ENCODE peak calls at places on chromosomes 5 and 9, in ten cellular contexts. S, I, C, R, F, J, M, K, L and W are unnamed samples.

GRCh38 chr5:33049845-33050244 is 338.7 kb downstream of the NPR3 start:
- DNase-seq in S (no peak), I (peak; percentile 94), C (no peak), R (peak; percentile 10), F (no peak), J (peak; percentile 75), M (no peak), K (no peak), L (no peak), W (no peak)

GRCh38 chr5:159412284-159413046 is 82.2 kb upstream of the IL12B start:
- DNase-seq in S (peak; percentile 62), I (peak; percentile 73), C (peak; percentile 34), R (no peak), F (peak; percentile 86), J (no peak), M (no peak), K (peak; percentile 5), L (no peak), W (no peak)

GRCh38 chr9:132409828-132410528 is at the start of gene CFAP77:
- DNase-seq in S (no peak), I (peak; percentile 15), C (no peak), R (peak; percentile 72), F (peak; percentile 31), J (peak; percentile 6), M (peak; percentile 74), K (no peak), L (no peak), W (no peak)

GRCh38 chr9:70073193-70073592 is 29.5 kb downstream of the MAMDC2 start:
- DNase-seq in S (no peak), I (no peak), C (no peak), R (no peak), F (no peak), J (peak; percentile 55), M (no peak), K (no peak), L (no peak), W (no peak)

GRCh38 chr5:134536876-134537275 is 11.4 kb downstream of the JADE2 start:
- DNase-seq in S (no peak), I (no peak), C (no peak), R (no peak), F (no peak), J (no peak), M (no peak), K (no peak), L (no peak), W (no peak)

GRCh38 chr9:4148215-4148561 is 151.7 kb downstream of the GLIS3 start:
- DNase-seq in S (no peak), I (no peak), C (no peak), R (no peak), F (no peak), J (no peak), M (no peak), K (no peak), L (no peak), W (no peak)

GRCh38 chr5:134468921-134469400 is 56.5 kb upstream of the JADE2 start:
- DNase-seq in S (no peak), I (peak; percentile 27), C (no peak), R (no peak), F (no peak), J (no peak), M (no peak), K (no peak), L (no peak), W (no peak)

GRCh38 chr5:132487095-132487428 is 3.5 kb downstream of the IRF1 start:
- DNase-seq in S (no peak), I (no peak), C (no peak), R (no peak), F (no peak), J (no peak), M (no peak), K (no peak), L (peak; percentile 46), W (no peak)

GRCh38 chr9:78685471-78685870 is 388.5 kb downstream of the PSAT1 start:
- DNase-seq in S (no peak), I (no peak), C (no peak), R (no peak), F (no peak), J (no peak), M (no peak), K (peak; percentile 2), L (no peak), W (no peak)

GRCh38 chr9:107000218-107000617 is 137.3 kb downstream of the ZNF462 start:
- DNase-seq in S (no peak), I (no peak), C (no peak), R (no peak), F (no peak), J (no peak), M (no peak), K (no peak), L (no peak), W (no peak)

GRCh38 chr9:117963493-117963892 is 259.3 kb downstream of the TLR4 start:
- DNase-seq in S (no peak), I (no peak), C (no peak), R (no peak), F (no peak), J (no peak), M (no peak), K (no peak), L (no peak), W (no peak)

GRCh38 chr9:132630811-132631210 is 39.0 kb downstream of the DDX31 start:
- DNase-seq in S (no peak), I (peak; percentile 58), C (no peak), R (no peak), F (no peak), J (no peak), M (no peak), K (no peak), L (no peak), W (no peak)

GRCh38 chr9:13568446-13568845 is 289.0 kb upstream of the MPDZ start:
- DNase-seq in S (no peak), I (no peak), C (no peak), R (no peak), F (no peak), J (no peak), M (no peak), K (peak; percentile 83), L (no peak), W (peak; percentile 81)

GRCh38 chr5:90037646-90038045 is 371.9 kb downstream of the CETN3 start:
- DNase-seq in S (no peak), I (no peak), C (no peak), R (no peak), F (no peak), J (peak; percentile 89), M (no peak), K (no peak), L (no peak), W (no peak)

GRCh38 chr9:124468061-124468740 is 17.9 kb downstream of the ADGRD2 start:
- DNase-seq in S (no peak), I (no peak), C (no peak), R (peak; percentile 10), F (no peak), J (no peak), M (no peak), K (no peak), L (no peak), W (no peak)

GRCh38 chr5:172450861-172451695 is 3.2 kb downstream of the SH3PXD2B start:
- DNase-seq in S (no peak), I (peak; percentile 76), C (no peak), R (no peak), F (peak; percentile 66), J (no peak), M (peak; percentile 72), K (peak; percentile 62), L (no peak), W (no peak)

GRCh38 chr9:106846847-106847246 is 16.1 kb upstream of the ZNF462 start:
- DNase-seq in S (no peak), I (peak; percentile 80), C (no peak), R (no peak), F (no peak), J (no peak), M (no peak), K (no peak), L (no peak), W (no peak)

GRCh38 chr5:171700331-171700935 is 85.2 kb upstream of the SMIM23 start:
- DNase-seq in S (no peak), I (no peak), C (no peak), R (no peak), F (no peak), J (no peak), M (no peak), K (no peak), L (no peak), W (no peak)

GRCh38 chr5:76867827-76868693 is 18.2 kb downstream of the S100Z start:
- DNase-seq in S (peak; percentile 39), I (peak; percentile 74), C (peak; percentile 52), R (peak; percentile 63), F (peak; percentile 83), J (peak; percentile 42), M (peak; percentile 68), K (peak; percentile 75), L (peak; percentile 65), W (peak; percentile 67)

GRCh38 chr5:14156611-14157493 is 13.7 kb downstream of the TRIO start:
- DNase-seq in S (peak; percentile 67), I (peak; percentile 93), C (no peak), R (no peak), F (no peak), J (peak; percentile 97), M (peak; percentile 67), K (no peak), L (no peak), W (no peak)

GRCh38 chr5:5615569-5615968 is 193.1 kb downstream of the ICE1 start:
- DNase-seq in S (no peak), I (no peak), C (no peak), R (no peak), F (no peak), J (no peak), M (no peak), K (no peak), L (no peak), W (no peak)

GRCh38 chr5:153629027-153629426 is 138.6 kb downstream of the GRIA1 start:
- DNase-seq in S (no peak), I (peak; percentile 96), C (no peak), R (peak; percentile 39), F (no peak), J (peak; percentile 90), M (no peak), K (peak; percentile 34), L (no peak), W (peak; percentile 57)

GRCh38 chr9:129640086-129640870 is 1.7 kb downstream of the ASB6 start:
- DNase-seq in S (no peak), I (peak; percentile 39), C (no peak), R (no peak), F (no peak), J (no peak), M (no peak), K (no peak), L (no peak), W (peak; percentile 86)

GRCh38 chr9:108271646-108272349 is 584.0 kb downstream of the ACTL7B start:
- DNase-seq in S (no peak), I (peak; percentile 52), C (no peak), R (no peak), F (no peak), J (peak; percentile 42), M (peak; percentile 46), K (no peak), L (no peak), W (no peak)

GRCh38 chr9:84671651-84672467 is 2.3 kb downstream of the NTRK2 start:
- DNase-seq in S (no peak), I (no peak), C (no peak), R (no peak), F (no peak), J (no peak), M (no peak), K (peak; percentile 57), L (no peak), W (peak; percentile 56)

GRCh38 chr5:1110260-1110929 is 1.5 kb downstream of the SLC12A7 start:
- DNase-seq in S (no peak), I (no peak), C (no peak), R (peak; percentile 71), F (no peak), J (no peak), M (no peak), K (no peak), L (no peak), W (no peak)

GRCh38 chr5:125455041-125455440 is 708.6 kb upstream of the ZNF608 start:
- DNase-seq in S (no peak), I (no peak), C (no peak), R (no peak), F (no peak), J (no peak), M (no peak), K (no peak), L (no peak), W (no peak)

GRCh38 chr5:9042241-9042640 is 503.6 kb downstream of the SEMA5A start:
- DNase-seq in S (no peak), I (no peak), C (no peak), R (no peak), F (no peak), J (no peak), M (no peak), K (no peak), L (no peak), W (no peak)